ENCODE peak calls at places on chromosomes 3 and 15, in four cellular contexts. H, O, U and E are unnamed samples.

GRCh38 chr3:65927576-65927975 is 111.1 kb downstream of the MAGI1 start:
- DNase-seq in H (no peak), O (no peak), U (no peak), E (no peak)

GRCh38 chr15:78638658-78639314 is 2.2 kb downstream of the CHRNB4 start:
- DNase-seq in H (peak; percentile 10), O (peak; percentile 59), U (peak; percentile 10), E (peak; percentile 18)

GRCh38 chr15:66936115-66936863 is 129.1 kb upstream of the SMAD3 start:
- DNase-seq in H (peak; percentile 66), O (no peak), U (no peak), E (no peak)

GRCh38 chr15:85956515-85957275 is 123.0 kb upstream of the AGBL1 start:
- DNase-seq in H (no peak), O (no peak), U (no peak), E (no peak)

GRCh38 chr3:50205719-50206276 is 727 bp downstream of the SLC38A3 start:
- DNase-seq in H (no peak), O (no peak), U (no peak), E (no peak)

GRCh38 chr15:72415304-72415703 is 17.2 kb downstream of the TMEM202 start:
- DNase-seq in H (no peak), O (no peak), U (no peak), E (no peak)

GRCh38 chr15:61169904-61170695 is 59.0 kb downstream of the RORA start:
- DNase-seq in H (no peak), O (peak; percentile 73), U (no peak), E (no peak)

GRCh38 chr3:23084367-23084766 is 118.8 kb upstream of the UBE2E2 start:
- DNase-seq in H (no peak), O (no peak), U (no peak), E (no peak)

GRCh38 chr3:66317750-66318366 is 97.1 kb downstream of the SLC25A26 start:
- DNase-seq in H (no peak), O (no peak), U (no peak), E (no peak)

GRCh38 chr3:37671000-37671483 is 190.6 kb upstream of the CTDSPL start:
- DNase-seq in H (peak; percentile 5), O (no peak), U (no peak), E (no peak)

GRCh38 chr3:15431256-15431837 is 3.9 kb downstream of the EAF1 start:
- DNase-seq in H (no peak), O (no peak), U (no peak), E (no peak)

GRCh38 chr15:72790302-72790955 is 6.9 kb upstream of the ADPGK start:
- DNase-seq in H (no peak), O (no peak), U (no peak), E (no peak)

GRCh38 chr3:114380233-114380645 is 86.4 kb downstream of the TIGIT start:
- DNase-seq in H (peak; percentile 84), O (no peak), U (no peak), E (no peak)

GRCh38 chr3:184565421-184566211 is 4.0 kb downstream of the EPHB3 start:
- DNase-seq in H (peak; percentile 88), O (no peak), U (no peak), E (no peak)

GRCh38 chr3:40615916-40616315 is 91.2 kb downstream of the ZNF621 start:
- DNase-seq in H (no peak), O (no peak), U (no peak), E (no peak)

GRCh38 chr3:184399410-184399809 is 19.6 kb downstream of the CHRD start:
- DNase-seq in H (peak; percentile 86), O (no peak), U (no peak), E (no peak)

GRCh38 chr3:193452338-193452737 is 73.8 kb upstream of the ATP13A5 start:
- DNase-seq in H (no peak), O (peak; percentile 12), U (no peak), E (no peak)

GRCh38 chr3:55128201-55128870 is 200.5 kb upstream of the LRTM1 start:
- DNase-seq in H (peak; percentile 90), O (no peak), U (no peak), E (no peak)

GRCh38 chr3:147162743-147163142 is 243.6 kb downstream of the ZIC4 start:
- DNase-seq in H (no peak), O (no peak), U (no peak), E (no peak)

GRCh38 chr15:82393671-82394070 is 35.9 kb upstream of the GOLGA6L9 start:
- DNase-seq in H (no peak), O (no peak), U (no peak), E (no peak)

GRCh38 chr15:75693501-75694240 is 19.0 kb downstream of the CSPG4 start:
- DNase-seq in H (peak; percentile 70), O (no peak), U (no peak), E (no peak)

GRCh38 chr3:187281191-187281714 is 10.3 kb downstream of the MASP1 start:
- DNase-seq in H (peak; percentile 93), O (no peak), U (no peak), E (no peak)

GRCh38 chr3:180354214-180354613 is 247.7 kb upstream of the TTC14 start:
- DNase-seq in H (no peak), O (no peak), U (no peak), E (no peak)

GRCh38 chr3:185067173-185067572 is 85.7 kb downstream of the C3orf70 start:
- DNase-seq in H (no peak), O (no peak), U (no peak), E (no peak)

GRCh38 chr15:92617197-92618037 is 38.2 kb downstream of the FAM174B start:
- DNase-seq in H (no peak), O (no peak), U (no peak), E (no peak)

GRCh38 chr3:129575987-129576364 is 30.5 kb downstream of the PLXND1 start:
- DNase-seq in H (no peak), O (peak; percentile 24), U (no peak), E (no peak)

GRCh38 chr3:128167973-128168674 is 14.8 kb downstream of the EEFSEC start:
- DNase-seq in H (peak; percentile 18), O (no peak), U (no peak), E (no peak)

GRCh38 chr15:40151499-40151898 is 9.4 kb upstream of the BUB1B start:
- DNase-seq in H (no peak), O (no peak), U (no peak), E (no peak)

GRCh38 chr15:48582472-48583235 is 62.9 kb downstream of the FBN1 start:
- DNase-seq in H (peak; percentile 33), O (no peak), U (no peak), E (no peak)

GRCh38 chr15:53834214-53834613 is 74.8 kb upstream of the WDR72 start:
- DNase-seq in H (no peak), O (no peak), U (no peak), E (no peak)

GRCh38 chr15:29613951-29614382 is 208.3 kb downstream of the TJP1 start:
- DNase-seq in H (no peak), O (peak; percentile 42), U (no peak), E (no peak)